ENCODE peak calls at places on chromosome 6, in four cellular contexts. One of them, this sample, is unnamed.

GRCh38 chr6:90080876-90081464 is 186.7 kb downstream of the GJA10 start:
- DNase-seq in HepG2: no peak
- DNase-seq in GM12878: peak; percentile 15
- DNase-seq in K562: no peak
- DNase-seq in this sample: no peak

GRCh38 chr6:51398064-51398740 is 579.5 kb downstream of the TFAP2B start:
- DNase-seq in K562: no peak
- DNase-seq in GM12878: peak; percentile 24
- DNase-seq in HepG2: no peak
- DNase-seq in this sample: no peak

GRCh38 chr6:107813555-107814194 is 10.4 kb downstream of the SCML4 start:
- DNase-seq in GM12878: no peak
- DNase-seq in K562: no peak
- DNase-seq in HepG2: no peak
- DNase-seq in this sample: no peak

GRCh38 chr6:97591955-97592354 is 308.9 kb upstream of the MMS22L start:
- DNase-seq in HepG2: no peak
- DNase-seq in K562: no peak
- DNase-seq in GM12878: no peak
- DNase-seq in this sample: peak; percentile 57

GRCh38 chr6:11553824-11554223 is 16.3 kb downstream of the TMEM170B start:
- DNase-seq in K562: no peak
- DNase-seq in GM12878: no peak
- DNase-seq in HepG2: no peak
- DNase-seq in this sample: no peak

GRCh38 chr6:35489995-35490791 is 6.7 kb downstream of the TEAD3 start:
- DNase-seq in HepG2: no peak
- DNase-seq in GM12878: no peak
- DNase-seq in K562: peak; percentile 89
- DNase-seq in this sample: peak; percentile 87

GRCh38 chr6:37083243-37084138 is 78.0 kb downstream of the FGD2 start:
- DNase-seq in HepG2: peak; percentile 96
- DNase-seq in GM12878: no peak
- DNase-seq in K562: peak; percentile 90
- DNase-seq in this sample: no peak

GRCh38 chr6:155084431-155085123 is 89.5 kb downstream of the TIAM2 start:
- DNase-seq in K562: no peak
- DNase-seq in HepG2: peak; percentile 30
- DNase-seq in GM12878: no peak
- DNase-seq in this sample: no peak

GRCh38 chr6:151101811-151102694 is 137.7 kb upstream of the AKAP12 start:
- DNase-seq in GM12878: no peak
- DNase-seq in HepG2: no peak
- DNase-seq in K562: no peak
- DNase-seq in this sample: no peak

GRCh38 chr6:17979479-17979878 is 8.0 kb downstream of the KIF13A start:
- DNase-seq in K562: no peak
- DNase-seq in GM12878: no peak
- DNase-seq in HepG2: no peak
- DNase-seq in this sample: no peak

GRCh38 chr6:165231581-165232276 is 77.7 kb downstream of the C6orf118 start:
- DNase-seq in K562: no peak
- DNase-seq in GM12878: no peak
- DNase-seq in HepG2: no peak
- DNase-seq in this sample: peak; percentile 15

GRCh38 chr6:44685213-44685612 is 297.7 kb downstream of the CDC5L start:
- DNase-seq in GM12878: no peak
- DNase-seq in HepG2: no peak
- DNase-seq in K562: no peak
- DNase-seq in this sample: no peak

GRCh38 chr6:158517038-158517437 is 42.9 kb upstream of the TMEM181 start:
- DNase-seq in GM12878: no peak
- DNase-seq in K562: no peak
- DNase-seq in HepG2: no peak
- DNase-seq in this sample: no peak

GRCh38 chr6:148240463-148240845 is 102.2 kb upstream of the SASH1 start:
- DNase-seq in HepG2: no peak
- DNase-seq in GM12878: no peak
- DNase-seq in K562: no peak
- DNase-seq in this sample: no peak

GRCh38 chr6:111068116-111068897 is 19.0 kb upstream of the SLC16A10 start:
- DNase-seq in HepG2: no peak
- DNase-seq in GM12878: no peak
- DNase-seq in K562: no peak
- DNase-seq in this sample: no peak

GRCh38 chr6:98942263-98942803 is 5.4 kb downstream of the FBXL4 start:
- DNase-seq in K562: peak; percentile 18
- DNase-seq in HepG2: peak; percentile 26
- DNase-seq in GM12878: no peak
- DNase-seq in this sample: no peak

GRCh38 chr6:135145509-135145865 is 35.6 kb upstream of the MYB start:
- DNase-seq in K562: no peak
- DNase-seq in HepG2: no peak
- DNase-seq in GM12878: no peak
- DNase-seq in this sample: no peak

GRCh38 chr6:158487495-158487894 is 72.4 kb upstream of the TMEM181 start:
- DNase-seq in GM12878: no peak
- DNase-seq in K562: no peak
- DNase-seq in HepG2: no peak
- DNase-seq in this sample: no peak

GRCh38 chr6:158356586-158357546 is 44.6 kb downstream of the TULP4 start:
- DNase-seq in GM12878: no peak
- DNase-seq in HepG2: no peak
- DNase-seq in K562: no peak
- DNase-seq in this sample: no peak

GRCh38 chr6:35427851-35428321 is 24.3 kb upstream of the FANCE start:
- DNase-seq in K562: no peak
- DNase-seq in GM12878: no peak
- DNase-seq in HepG2: no peak
- DNase-seq in this sample: no peak

GRCh38 chr6:158441639-158442308 is 118.1 kb upstream of the TMEM181 start:
- DNase-seq in K562: no peak
- DNase-seq in HepG2: no peak
- DNase-seq in GM12878: no peak
- DNase-seq in this sample: no peak

GRCh38 chr6:3231213-3232016 is 4.0 kb upstream of the TUBB2B start:
- DNase-seq in GM12878: no peak
- DNase-seq in K562: no peak
- DNase-seq in HepG2: peak; percentile 80
- DNase-seq in this sample: peak; percentile 70
- TF ChIP-seq CBFB in GM12878: no peak
- TF ChIP-seq CBFB in K562: no peak
- TF ChIP-seq CBFB in HepG2: no peak
- TF ChIP-seq CBFB in this sample: no peak

GRCh38 chr6:125474061-125474460 is 172.3 kb upstream of the HDDC2 start:
- DNase-seq in GM12878: no peak
- DNase-seq in K562: no peak
- DNase-seq in HepG2: no peak
- DNase-seq in this sample: no peak
- TF ChIP-seq ETV6 in GM12878: no peak
- TF ChIP-seq ETV6 in K562: no peak
- TF ChIP-seq ETV6 in HepG2: no peak
- TF ChIP-seq ETV6 in this sample: no peak

GRCh38 chr6:1624848-1625341 is 15.2 kb downstream of the FOXC1 start:
- DNase-seq in K562: no peak
- DNase-seq in HepG2: no peak
- DNase-seq in GM12878: no peak
- DNase-seq in this sample: no peak
- TF ChIP-seq MAX in K562: no peak
- TF ChIP-seq MAX in HepG2: no peak
- TF ChIP-seq MAX in GM12878: no peak
- TF ChIP-seq MAX in this sample: no peak

GRCh38 chr6:30213999-30214982 is 1.1 kb upstream of the TRIM26 start:
- DNase-seq in K562: peak; percentile 23
- DNase-seq in HepG2: peak; percentile 66
- DNase-seq in GM12878: peak; percentile 33
- DNase-seq in this sample: peak; percentile 69

GRCh38 chr6:30212865-30213653 is at the start of gene TRIM26:
- DNase-seq in K562: peak; percentile 88
- DNase-seq in GM12878: peak; percentile 89
- DNase-seq in HepG2: peak; percentile 97
- DNase-seq in this sample: peak; percentile 98

GRCh38 chr6:30213654-30213998 is 420 bp upstream of the TRIM26 start:
- DNase-seq in K562: no peak
- DNase-seq in GM12878: no peak
- DNase-seq in HepG2: no peak
- DNase-seq in this sample: no peak

GRCh38 chr6:30211306-30211705 is 1.9 kb downstream of the TRIM26 start:
- DNase-seq in HepG2: no peak
- DNase-seq in GM12878: no peak
- DNase-seq in K562: no peak
- DNase-seq in this sample: no peak

DNA sequence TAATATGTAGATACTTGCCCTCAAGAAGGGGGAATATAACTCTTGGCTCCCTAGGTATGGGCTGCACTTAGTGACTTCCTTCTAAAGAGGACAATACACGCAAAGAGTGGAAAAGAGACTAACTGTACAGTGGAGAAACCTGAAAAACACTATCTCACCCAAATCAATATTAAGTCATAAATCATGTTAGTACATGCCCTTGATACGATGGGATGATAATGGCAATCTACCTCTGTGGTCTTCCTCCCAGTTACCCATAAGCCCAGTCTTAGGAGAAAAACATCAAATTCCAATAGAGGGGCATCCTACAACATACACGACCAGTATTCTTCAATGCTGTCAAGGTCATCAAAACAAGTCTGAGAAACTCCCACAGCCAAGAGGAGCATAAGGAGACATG is 1.3 kb downstream of the TRIM26 start:
- DNase-seq in HepG2: no peak
- DNase-seq in GM12878: no peak
- DNase-seq in K562: no peak
- DNase-seq in this sample: no peak
- TF ChIP-seq CBFB in HepG2: no peak
- TF ChIP-seq CBFB in GM12878: no peak
- TF ChIP-seq CBFB in K562: no peak
- TF ChIP-seq CBFB in this sample: no peak

DNA sequence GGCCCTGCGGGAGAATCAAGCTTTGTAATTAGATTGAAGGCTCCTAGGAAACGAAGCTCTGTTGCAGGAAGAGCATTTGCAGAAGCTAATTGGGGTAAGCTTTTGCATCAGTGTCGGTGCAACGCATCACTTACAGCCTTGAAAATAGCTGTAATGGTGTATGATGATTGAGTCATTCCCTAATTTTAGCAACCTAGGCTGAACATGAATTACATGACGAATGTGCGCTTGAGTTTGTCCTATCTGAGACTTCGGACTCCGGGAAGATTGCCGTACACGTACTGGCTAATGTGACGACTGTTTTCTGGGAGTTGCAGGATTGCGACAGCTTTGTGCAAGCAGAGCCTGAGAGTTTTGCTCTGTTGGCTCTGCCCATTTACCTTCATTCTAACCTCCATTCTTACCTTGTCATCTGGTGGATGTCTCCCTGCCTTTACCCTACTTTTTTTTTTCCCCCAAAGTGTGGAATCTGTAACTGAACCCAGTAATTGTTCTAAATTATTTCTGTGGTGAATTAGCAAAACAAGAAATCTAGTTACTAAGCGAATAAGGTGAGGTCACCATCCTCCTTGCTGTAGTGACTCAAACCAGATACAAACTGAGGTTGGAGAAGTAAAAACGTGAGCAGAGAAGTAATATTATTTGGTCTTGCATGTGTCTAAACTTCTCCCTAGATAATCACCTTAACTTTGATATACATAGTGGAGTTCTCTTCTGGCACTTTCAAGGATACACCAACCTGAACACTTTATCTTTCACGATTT is 676.0 kb upstream of the CITED2 start:
- DNase-seq in K562: no peak
- DNase-seq in HepG2: peak; percentile 23
- DNase-seq in GM12878: no peak
- DNase-seq in this sample: no peak
- TF ChIP-seq ETV6 in K562: no peak
- TF ChIP-seq ETV6 in HepG2: no peak
- TF ChIP-seq ETV6 in GM12878: no peak
- TF ChIP-seq ETV6 in this sample: no peak

GRCh38 chr6:104599821-104600658 is 259.7 kb downstream of the HACE1 start:
- DNase-seq in K562: no peak
- DNase-seq in HepG2: no peak
- DNase-seq in GM12878: no peak
- DNase-seq in this sample: no peak
- TF ChIP-seq MAX in K562: no peak
- TF ChIP-seq MAX in HepG2: no peak
- TF ChIP-seq MAX in GM12878: no peak
- TF ChIP-seq MAX in this sample: no peak

DNA sequence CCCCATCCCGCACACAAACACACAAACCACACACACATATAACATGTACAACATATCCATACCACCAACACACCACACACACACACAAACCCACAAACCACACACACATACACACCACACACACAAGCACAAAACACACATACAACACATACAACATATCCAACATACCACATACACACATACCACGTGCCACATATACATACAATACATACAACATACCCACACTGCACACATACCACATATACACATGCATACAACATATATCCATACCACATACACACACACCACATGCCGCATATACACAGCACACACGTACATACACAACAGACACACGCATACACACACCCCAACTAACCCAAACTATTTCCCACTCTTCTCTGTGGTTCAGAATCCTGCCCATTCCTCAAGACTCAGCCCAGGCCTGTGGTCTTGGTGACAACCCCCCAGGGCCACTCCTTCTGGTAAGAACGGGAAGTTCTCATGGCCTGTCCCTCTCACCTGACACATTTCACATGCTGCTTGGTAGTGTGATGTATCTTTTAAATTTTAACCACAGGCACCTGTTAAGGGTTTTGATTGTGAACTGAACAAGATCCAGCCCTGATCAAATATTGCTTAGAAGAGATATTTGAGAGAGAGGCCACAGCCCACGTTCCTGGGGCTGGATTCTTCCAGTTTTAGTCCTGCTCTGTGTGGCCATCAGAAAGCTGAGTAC is 55.8 kb upstream of the KCNK16 start:
- DNase-seq in K562: no peak
- DNase-seq in GM12878: no peak
- DNase-seq in HepG2: no peak
- DNase-seq in this sample: no peak
- TF ChIP-seq CBFB in K562: no peak
- TF ChIP-seq CBFB in GM12878: no peak
- TF ChIP-seq CBFB in HepG2: no peak
- TF ChIP-seq CBFB in this sample: no peak

GRCh38 chr6:73362869-73363536 is 545 bp downstream of the KHDC3L start:
- DNase-seq in GM12878: no peak
- DNase-seq in K562: no peak
- DNase-seq in HepG2: no peak
- DNase-seq in this sample: no peak
- TF ChIP-seq ETV6 in GM12878: no peak
- TF ChIP-seq ETV6 in K562: no peak
- TF ChIP-seq ETV6 in HepG2: no peak
- TF ChIP-seq ETV6 in this sample: no peak